ENCODE peak calls at places on chromosomes 6 and 20, in five cellular contexts. X is fibroblast of pulmonary artery; E is astrocyte; A is CD4-positive, alpha-beta T cell; L is activated naive CD8-positive, alpha-beta T cell treated with anti-CD3 and anti-CD28 coated beads for 36 hours. I is an unnamed sample.

GRCh38 chr6:30547454-30547853 is 8.8 kb downstream of the GNL1 start:
- DNase-seq in E (no peak), X (no peak), L (no peak), A (no peak), I (no peak)

GRCh38 chr6:105578308-105578707 is 175.4 kb upstream of the PREP start:
- DNase-seq in L (no peak), E (no peak), X (no peak), A (no peak), I (no peak)

GRCh38 chr6:136757150-136757549 is 35.1 kb downstream of the MAP3K5 start:
- DNase-seq in E (no peak), L (no peak), X (peak; percentile 73), A (no peak), I (peak; percentile 39)

GRCh38 chr6:138278326-138278725 is 60.0 kb upstream of the PBOV1 start:
- DNase-seq in L (no peak), A (no peak), X (peak; percentile 46), E (peak; percentile 6), I (peak; percentile 10)

GRCh38 chr6:129567374-129567773 is 142.6 kb downstream of the ARHGAP18 start:
- DNase-seq in A (no peak), L (peak; percentile 7), X (peak; percentile 43), E (no peak), I (no peak)

GRCh38 chr6:170092826-170093225 is 198.1 kb downstream of the DLL1 start:
- DNase-seq in E (no peak), L (no peak), A (no peak), X (no peak), I (no peak)

GRCh38 chr20:34268851-34269668 is 27.8 kb downstream of the ASIP start:
- DNase-seq in X (peak; percentile 20), L (peak; percentile 30), E (peak; percentile 22), A (no peak), I (no peak)

GRCh38 chr6:169172435-169172834 is 81.2 kb downstream of the THBS2 start:
- DNase-seq in X (peak; percentile 89), L (no peak), E (peak; percentile 91), A (no peak), I (peak; percentile 99)

GRCh38 chr6:75024796-75025195 is 181.1 kb downstream of the COL12A1 start:
- DNase-seq in L (no peak), A (no peak), E (peak; percentile 2), X (no peak), I (no peak)

GRCh38 chr20:64268180-64268579 is 12.6 kb downstream of the PCMTD2 start:
- DNase-seq in A (no peak), L (no peak), X (no peak), E (no peak), I (no peak)

GRCh38 chr6:25851961-25852360 is 20.1 kb upstream of the SLC17A1 start:
- DNase-seq in A (no peak), L (no peak), E (no peak), X (no peak), I (no peak)

GRCh38 chr20:35564905-35565304 is 23.0 kb downstream of the ERGIC3 start:
- DNase-seq in E (no peak), A (no peak), L (no peak), X (no peak), I (no peak)

GRCh38 chr6:169160855-169161560 is 92.6 kb downstream of the THBS2 start:
- DNase-seq in L (no peak), X (no peak), A (no peak), E (no peak), I (no peak)

GRCh38 chr6:21741221-21742109 is 147.9 kb downstream of the SOX4 start:
- DNase-seq in L (no peak), E (peak; percentile 51), X (peak; percentile 33), A (no peak), I (no peak)

GRCh38 chr20:8432435-8433148 is 300.5 kb downstream of the PLCB1 start:
- DNase-seq in X (no peak), E (no peak), L (no peak), A (no peak), I (no peak)

GRCh38 chr20:45345104-45345936 is 2.9 kb downstream of the SDC4 start:
- DNase-seq in A (no peak), X (no peak), L (no peak), E (no peak), I (no peak)

GRCh38 chr6:101762851-101763250 is 369.3 kb downstream of the GRIK2 start:
- DNase-seq in A (no peak), E (no peak), L (no peak), X (peak; percentile 16), I (no peak)

GRCh38 chr6:3278691-3279090 is 19.9 kb downstream of the PSMG4 start:
- DNase-seq in A (no peak), E (no peak), L (no peak), X (no peak), I (no peak)

GRCh38 chr6:29720863-29721262 is 2.4 kb upstream of the HLA-F start:
- DNase-seq in L (no peak), E (no peak), X (no peak), A (no peak), I (no peak)

GRCh38 chr20:62964700-62965099 is 12.2 kb downstream of the SLC17A9 start:
- DNase-seq in E (no peak), X (no peak), A (no peak), L (no peak), I (no peak)

I was measured in NCI-H226.